ENCODE peak calls at places on chromosomes 3 and 15, in four cellular contexts. One of them, this sample, is unnamed.

GRCh38 chr3:11944052-11944673 is 60.0 kb upstream of the SYN2 start:
- DNase-seq in gastrocnemius medialis: no peak
- DNase-seq in NB4: peak; percentile 16
- DNase-seq in uterus: no peak
- DNase-seq in this sample: peak; percentile 28

GRCh38 chr3:15438988-15439387 is 11.6 kb downstream of the EAF1 start:
- DNase-seq in gastrocnemius medialis: no peak
- DNase-seq in NB4: no peak
- DNase-seq in uterus: no peak
- DNase-seq in this sample: peak; percentile 2

GRCh38 chr15:58932791-58933310 is 628 bp downstream of the SLTM start:
- DNase-seq in gastrocnemius medialis: no peak
- DNase-seq in NB4: no peak
- DNase-seq in uterus: no peak
- DNase-seq in this sample: peak; percentile 77

GRCh38 chr15:40087095-40087805 is 21.4 kb downstream of the BMF start:
- DNase-seq in gastrocnemius medialis: no peak
- DNase-seq in NB4: no peak
- DNase-seq in uterus: no peak
- DNase-seq in this sample: no peak

GRCh38 chr3:112111785-112112402 is 21.2 kb downstream of the GCSAM start:
- DNase-seq in gastrocnemius medialis: no peak
- DNase-seq in NB4: peak; percentile 71
- DNase-seq in uterus: no peak
- DNase-seq in this sample: peak; percentile 54

GRCh38 chr3:181103605-181104004 is 114.1 kb upstream of the DNAJC19 start:
- DNase-seq in gastrocnemius medialis: no peak
- DNase-seq in NB4: peak; percentile 56
- DNase-seq in uterus: no peak
- DNase-seq in this sample: peak; percentile 51

GRCh38 chr3:112755845-112756671 is 90.6 kb downstream of the CD200R1L start:
- DNase-seq in gastrocnemius medialis: no peak
- DNase-seq in NB4: peak; percentile 74
- DNase-seq in uterus: no peak
- DNase-seq in this sample: no peak

GRCh38 chr3:11539218-11539617 is 104.5 kb downstream of the VGLL4 start:
- DNase-seq in gastrocnemius medialis: no peak
- DNase-seq in NB4: no peak
- DNase-seq in uterus: no peak
- DNase-seq in this sample: no peak

GRCh38 chr3:129162729-129163579 is 2.1 kb upstream of the ISY1 start:
- DNase-seq in gastrocnemius medialis: no peak
- DNase-seq in NB4: peak; percentile 58
- DNase-seq in uterus: no peak
- DNase-seq in this sample: peak; percentile 40

GRCh38 chr3:53083496-53083895 is 37.6 kb upstream of the SFMBT1 start:
- DNase-seq in gastrocnemius medialis: no peak
- DNase-seq in NB4: no peak
- DNase-seq in uterus: no peak
- DNase-seq in this sample: peak; percentile 33

GRCh38 chr3:25631989-25632388 is 32.7 kb downstream of the TOP2B start:
- DNase-seq in gastrocnemius medialis: no peak
- DNase-seq in NB4: no peak
- DNase-seq in uterus: no peak
- DNase-seq in this sample: no peak

GRCh38 chr3:7166460-7166859 is 305.5 kb downstream of the GRM7 start:
- DNase-seq in gastrocnemius medialis: no peak
- DNase-seq in NB4: no peak
- DNase-seq in uterus: no peak
- DNase-seq in this sample: no peak

GRCh38 chr15:68993276-68993675 is 21.2 kb upstream of the NOX5 start:
- DNase-seq in gastrocnemius medialis: no peak
- DNase-seq in NB4: no peak
- DNase-seq in uterus: no peak
- DNase-seq in this sample: no peak

GRCh38 chr3:127697531-127698240 is 24.9 kb downstream of the ABTB1 start:
- DNase-seq in gastrocnemius medialis: peak; percentile 66
- DNase-seq in NB4: peak; percentile 66
- DNase-seq in uterus: peak; percentile 78
- DNase-seq in this sample: peak; percentile 81

GRCh38 chr15:83283813-83284562 is 476 bp downstream of the BNC1 start:
- DNase-seq in gastrocnemius medialis: no peak
- DNase-seq in NB4: no peak
- DNase-seq in uterus: no peak
- DNase-seq in this sample: no peak

GRCh38 chr3:71987828-71988227 is 202.9 kb upstream of the PROK2 start:
- DNase-seq in gastrocnemius medialis: no peak
- DNase-seq in NB4: peak; percentile 83
- DNase-seq in uterus: peak; percentile 38
- DNase-seq in this sample: no peak

GRCh38 chr15:40790723-40791122 is 16.2 kb upstream of the ZFYVE19 start:
- DNase-seq in gastrocnemius medialis: no peak
- DNase-seq in NB4: no peak
- DNase-seq in uterus: no peak
- DNase-seq in this sample: no peak

GRCh38 chr15:89374116-89375004 is 39.7 kb upstream of the POLG start:
- DNase-seq in gastrocnemius medialis: no peak
- DNase-seq in NB4: no peak
- DNase-seq in uterus: no peak
- DNase-seq in this sample: no peak

GRCh38 chr3:167843886-167844285 is 108.4 kb downstream of the SERPINI1 start:
- DNase-seq in gastrocnemius medialis: no peak
- DNase-seq in NB4: no peak
- DNase-seq in uterus: no peak
- DNase-seq in this sample: no peak

GRCh38 chr15:68637755-68638405 is 59.1 kb downstream of the CORO2B start:
- DNase-seq in gastrocnemius medialis: peak; percentile 47
- DNase-seq in NB4: no peak
- DNase-seq in uterus: peak; percentile 70
- DNase-seq in this sample: no peak

GRCh38 chr3:27533718-27534578 is 49.8 kb upstream of the SLC4A7 start:
- DNase-seq in gastrocnemius medialis: peak; percentile 3
- DNase-seq in NB4: peak; percentile 44
- DNase-seq in uterus: peak; percentile 64
- DNase-seq in this sample: peak; percentile 6

GRCh38 chr3:126913524-126913923 is 69.4 kb upstream of the PLXNA1 start:
- DNase-seq in gastrocnemius medialis: no peak
- DNase-seq in NB4: peak; percentile 26
- DNase-seq in uterus: no peak
- DNase-seq in this sample: no peak

GRCh38 chr3:39361252-39361927 is 21.8 kb upstream of the SLC25A38 start:
- DNase-seq in gastrocnemius medialis: no peak
- DNase-seq in NB4: peak; percentile 90
- DNase-seq in uterus: no peak
- DNase-seq in this sample: no peak

GRCh38 chr3:50617096-50617791 is at the start of gene MAPKAPK3:
- DNase-seq in gastrocnemius medialis: peak; percentile 66
- DNase-seq in NB4: peak; percentile 75
- DNase-seq in uterus: no peak
- DNase-seq in this sample: peak; percentile 63

GRCh38 chr3:13452490-13453335 is 27.4 kb upstream of the HDAC11 start:
- DNase-seq in gastrocnemius medialis: no peak
- DNase-seq in NB4: peak; percentile 74
- DNase-seq in uterus: no peak
- DNase-seq in this sample: peak; percentile 73

GRCh38 chr3:138939563-138940241 is 7.2 kb downstream of the FOXL2 start:
- DNase-seq in gastrocnemius medialis: no peak
- DNase-seq in NB4: peak; percentile 87
- DNase-seq in uterus: no peak
- DNase-seq in this sample: no peak

GRCh38 chr15:70062321-70062956 is 35.3 kb downstream of the TLE3 start:
- DNase-seq in gastrocnemius medialis: peak; percentile 13
- DNase-seq in NB4: no peak
- DNase-seq in uterus: peak; percentile 78
- DNase-seq in this sample: no peak

GRCh38 chr3:79361748-79362378 is 405.9 kb downstream of the ROBO1 start:
- DNase-seq in gastrocnemius medialis: no peak
- DNase-seq in NB4: peak; percentile 41
- DNase-seq in uterus: no peak
- DNase-seq in this sample: peak; percentile 45

GRCh38 chr3:126348308-126348920 is 8.8 kb downstream of the KLF15 start:
- DNase-seq in gastrocnemius medialis: no peak
- DNase-seq in NB4: no peak
- DNase-seq in uterus: peak; percentile 9
- DNase-seq in this sample: peak; percentile 23

GRCh38 chr15:20344601-20345400 is 196.8 kb downstream of the GOLGA6L6 start:
- DNase-seq in gastrocnemius medialis: no peak
- DNase-seq in NB4: no peak
- DNase-seq in uterus: no peak
- DNase-seq in this sample: no peak

GRCh38 chr15:77087213-77087612 is 16.3 kb upstream of the TSPAN3 start:
- DNase-seq in gastrocnemius medialis: no peak
- DNase-seq in NB4: no peak
- DNase-seq in uterus: no peak
- DNase-seq in this sample: no peak
- TF ChIP-seq POLR2A in gastrocnemius medialis: no peak
- TF ChIP-seq POLR2A in NB4: no peak
- TF ChIP-seq POLR2A in uterus: no peak
- TF ChIP-seq POLR2A in this sample: no peak

GRCh38 chr15:85580914-85581313 is 200.5 kb downstream of the AKAP13 start:
- DNase-seq in gastrocnemius medialis: no peak
- DNase-seq in NB4: no peak
- DNase-seq in uterus: no peak
- DNase-seq in this sample: no peak
- TF ChIP-seq POLR2A in gastrocnemius medialis: no peak
- TF ChIP-seq POLR2A in NB4: no peak
- TF ChIP-seq POLR2A in uterus: no peak
- TF ChIP-seq POLR2A in this sample: no peak

GRCh38 chr15:65532738-65533051 is 2.4 kb downstream of the HACD3 start:
- DNase-seq in gastrocnemius medialis: no peak
- DNase-seq in NB4: no peak
- DNase-seq in uterus: no peak
- DNase-seq in this sample: peak; percentile 58

GRCh38 chr15:65533057-65533752 is 2.9 kb downstream of the HACD3 start:
- DNase-seq in gastrocnemius medialis: no peak
- DNase-seq in NB4: no peak
- DNase-seq in uterus: no peak
- DNase-seq in this sample: peak; percentile 51

GRCh38 chr15:65529754-65530317 is 427 bp upstream of the HACD3 start:
- DNase-seq in gastrocnemius medialis: no peak
- DNase-seq in NB4: no peak
- DNase-seq in uterus: no peak
- DNase-seq in this sample: no peak

GRCh38 chr15:65528461-65529060 is 1.7 kb upstream of the HACD3 start:
- DNase-seq in gastrocnemius medialis: no peak
- DNase-seq in NB4: no peak
- DNase-seq in uterus: no peak
- DNase-seq in this sample: no peak

DNA sequence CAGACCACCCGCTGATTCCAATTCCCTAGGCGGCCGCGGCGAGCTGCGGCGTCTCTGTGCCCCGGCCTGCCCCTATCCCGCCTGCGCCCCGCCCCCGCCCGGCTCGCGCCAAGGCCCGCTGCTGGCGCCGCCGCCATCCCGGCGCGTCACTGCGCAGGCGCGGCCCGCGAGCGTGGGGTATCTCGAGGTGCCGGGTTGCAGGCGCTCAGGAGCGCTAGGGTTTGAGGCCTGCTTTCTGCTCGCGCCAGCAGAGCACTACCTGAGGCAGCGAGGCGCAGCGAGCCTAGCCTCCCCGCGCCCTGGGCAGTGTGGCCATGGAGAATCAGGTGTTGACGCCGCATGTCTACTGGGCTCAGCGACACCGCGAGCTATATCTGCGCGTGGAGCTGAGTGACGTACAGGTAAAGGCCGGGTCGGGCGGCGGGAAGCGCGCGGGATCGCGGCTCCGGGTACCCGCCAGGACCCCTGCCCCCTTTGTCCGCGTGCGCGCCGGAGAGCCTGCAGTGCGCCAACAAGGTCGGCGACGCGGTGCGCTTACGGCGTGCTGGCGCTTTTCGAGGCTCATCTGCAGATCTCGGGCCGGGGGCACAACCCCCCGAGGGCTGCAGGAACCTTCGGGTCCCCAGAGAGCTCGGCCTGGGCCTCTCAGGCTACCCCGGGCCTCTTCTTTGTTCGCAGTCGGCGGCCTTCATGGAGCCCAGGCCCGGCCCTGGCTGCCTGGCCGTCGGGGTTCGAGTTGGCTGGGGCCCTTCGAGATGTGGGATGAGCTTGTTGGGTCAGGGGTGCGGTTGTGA is at the start of gene HACD3:
- DNase-seq in gastrocnemius medialis: peak; percentile 63
- DNase-seq in NB4: peak; percentile 92
- DNase-seq in uterus: peak; percentile 81
- DNase-seq in this sample: peak; percentile 92
- TF ChIP-seq POLR2A in gastrocnemius medialis: peak; percentile 57
- TF ChIP-seq POLR2A in NB4: peak; percentile 93
- TF ChIP-seq POLR2A in uterus: peak; percentile 31
- TF ChIP-seq POLR2A in this sample: peak; percentile 70

GRCh38 chr3:69080233-69080644 is at the start of gene UBA3:
- DNase-seq in gastrocnemius medialis: peak; percentile 86
- DNase-seq in NB4: peak; percentile 92
- DNase-seq in uterus: peak; percentile 89
- DNase-seq in this sample: peak; percentile 95
- TF ChIP-seq POLR2A in gastrocnemius medialis: peak; percentile 25
- TF ChIP-seq POLR2A in NB4: peak; percentile 76
- TF ChIP-seq POLR2A in uterus: peak; percentile 41
- TF ChIP-seq POLR2A in this sample: peak; percentile 20

This sample was measured in erythroblast.